ENCODE peak calls at places on chromosomes 4 and X, in five cellular contexts. D is T-helper 9 cell; V is lung; Y is stimulated activated CD8-positive, alpha-beta memory T cell treated with anti-CD3 and anti-CD28 coated beads, Interleukin-4, amount 100 ng/mL, for 24 hours; F is NCI-H1694. W is an unnamed sample.

GRCh38 chr4:26201119-26201518 is 119.7 kb upstream of the RBPJ start:
- DNase-seq in D (no peak), V (no peak), Y (no peak), F (no peak), W (no peak)

GRCh38 chrX:145825896-145826295 is 8.3 kb downstream of the SLITRK2 start:
- DNase-seq in D (no peak), V (no peak), Y (no peak), F (peak), W (no peak)

GRCh38 chr4:48222491-48222890 is 47.1 kb downstream of the TEC start:
- DNase-seq in D (no peak), V (no peak), Y (no peak), F (no peak), W (no peak)

GRCh38 chr4:82951196-82951595 is 50.7 kb downstream of the THAP9 start:
- DNase-seq in D (no peak), V (no peak), Y (no peak), F (no peak), W (no peak)

GRCh38 chr4:80566203-80566872 is 230.8 kb downstream of the CFAP299 start:
- DNase-seq in D (no peak), V (no peak), Y (no peak), F (no peak), W (no peak)

GRCh38 chr4:95283320-95283719 is 265.5 kb downstream of the UNC5C start:
- DNase-seq in D (no peak), V (no peak), Y (no peak), F (no peak), W (no peak)

GRCh38 chr4:169163495-169163894 is 107.3 kb downstream of the SH3RF1 start:
- DNase-seq in D (no peak), V (no peak), Y (no peak), F (no peak), W (no peak)

GRCh38 chr4:68338625-68339024 is 11.3 kb downstream of the YTHDC1 start:
- DNase-seq in D (no peak), V (no peak), Y (no peak), F (no peak), W (no peak)

GRCh38 chrX:50967734-50968133 is 57.2 kb downstream of the BMP15 start:
- DNase-seq in D (no peak), V (no peak), Y (no peak), F (no peak), W (no peak)

GRCh38 chr4:158824425-158825274 is 55.8 kb downstream of the FNIP2 start:
- DNase-seq in D (no peak), V (no peak), Y (no peak), F (no peak), W (no peak)

GRCh38 chr4:46937493-46937892 is 28.4 kb upstream of the COX7B2 start:
- DNase-seq in D (no peak), V (no peak), Y (no peak), F (no peak), W (no peak)

GRCh38 chr4:128570380-128570779 is 239.1 kb upstream of the JADE1 start:
- DNase-seq in D (no peak), V (peak), Y (no peak), F (no peak), W (no peak)

GRCh38 chrX:71910526-71911022 is at the start of gene NHSL2:
- DNase-seq in D (no peak), V (no peak), Y (no peak), F (peak), W (no peak)

GRCh38 chr4:185380320-185380719 is 15.4 kb downstream of the LRP2BP start:
- DNase-seq in D (no peak), V (no peak), Y (no peak), F (no peak), W (no peak)

GRCh38 chr4:52241916-52242315 is 190.8 kb downstream of the SPATA18 start:
- DNase-seq in D (no peak), V (no peak), Y (no peak), F (no peak), W (no peak)

W was measured in prostate gland.